ENCODE peak calls at places on chromosomes 1 and 21, in six cellular contexts. One of them, this sample, is unnamed.

GRCh38 chr21:25496825-25497482 is 110.3 kb downstream of the MRPL39 start:
- DNase-seq in EH: no peak
- DNase-seq in stimulated activated CD8-positive, alpha-beta memory T cell treated with anti-CD3 and anti-CD28 coated beads, Interleukin-4, amount 100 ng/mL, for 4 hours: no peak
- DNase-seq in activated CD4-positive, alpha-beta T cell treated with anti-CD3 and anti-CD28 coated beads, Interleukin-2, amount 50 U/mL, for 1 hour: no peak
- DNase-seq in HT-29: no peak
- DNase-seq in fibroblast of lung: peak
- DNase-seq in this sample: peak

GRCh38 chr1:119869962-119870361 is 26.4 kb downstream of the ADAM30 start:
- DNase-seq in EH: no peak
- DNase-seq in stimulated activated CD8-positive, alpha-beta memory T cell treated with anti-CD3 and anti-CD28 coated beads, Interleukin-4, amount 100 ng/mL, for 4 hours: no peak
- DNase-seq in activated CD4-positive, alpha-beta T cell treated with anti-CD3 and anti-CD28 coated beads, Interleukin-2, amount 50 U/mL, for 1 hour: no peak
- DNase-seq in HT-29: no peak
- DNase-seq in fibroblast of lung: no peak
- DNase-seq in this sample: no peak

GRCh38 chr21:29441651-29442050 is 142.9 kb downstream of the BACH1 start:
- DNase-seq in EH: peak
- DNase-seq in stimulated activated CD8-positive, alpha-beta memory T cell treated with anti-CD3 and anti-CD28 coated beads, Interleukin-4, amount 100 ng/mL, for 4 hours: no peak
- DNase-seq in activated CD4-positive, alpha-beta T cell treated with anti-CD3 and anti-CD28 coated beads, Interleukin-2, amount 50 U/mL, for 1 hour: no peak
- DNase-seq in HT-29: no peak
- DNase-seq in fibroblast of lung: peak
- DNase-seq in this sample: peak

GRCh38 chr21:28540514-28540913 is 452.2 kb downstream of the LTN1 start:
- DNase-seq in EH: peak
- DNase-seq in stimulated activated CD8-positive, alpha-beta memory T cell treated with anti-CD3 and anti-CD28 coated beads, Interleukin-4, amount 100 ng/mL, for 4 hours: no peak
- DNase-seq in activated CD4-positive, alpha-beta T cell treated with anti-CD3 and anti-CD28 coated beads, Interleukin-2, amount 50 U/mL, for 1 hour: no peak
- DNase-seq in HT-29: no peak
- DNase-seq in fibroblast of lung: peak
- DNase-seq in this sample: peak

GRCh38 chr1:64470670-64471217 is 815 bp downstream of the CACHD1 start:
- DNase-seq in EH: peak
- DNase-seq in stimulated activated CD8-positive, alpha-beta memory T cell treated with anti-CD3 and anti-CD28 coated beads, Interleukin-4, amount 100 ng/mL, for 4 hours: no peak
- DNase-seq in activated CD4-positive, alpha-beta T cell treated with anti-CD3 and anti-CD28 coated beads, Interleukin-2, amount 50 U/mL, for 1 hour: no peak
- DNase-seq in HT-29: no peak
- DNase-seq in fibroblast of lung: peak
- DNase-seq in this sample: no peak

GRCh38 chr21:44958471-44959191 is 18.8 kb downstream of the SLX9 start:
- DNase-seq in EH: peak
- DNase-seq in stimulated activated CD8-positive, alpha-beta memory T cell treated with anti-CD3 and anti-CD28 coated beads, Interleukin-4, amount 100 ng/mL, for 4 hours: no peak
- DNase-seq in activated CD4-positive, alpha-beta T cell treated with anti-CD3 and anti-CD28 coated beads, Interleukin-2, amount 50 U/mL, for 1 hour: no peak
- DNase-seq in HT-29: no peak
- DNase-seq in fibroblast of lung: peak
- DNase-seq in this sample: peak

GRCh38 chr1:40303051-40303771 is 13.9 kb downstream of the COL9A2 start:
- DNase-seq in EH: no peak
- DNase-seq in stimulated activated CD8-positive, alpha-beta memory T cell treated with anti-CD3 and anti-CD28 coated beads, Interleukin-4, amount 100 ng/mL, for 4 hours: no peak
- DNase-seq in activated CD4-positive, alpha-beta T cell treated with anti-CD3 and anti-CD28 coated beads, Interleukin-2, amount 50 U/mL, for 1 hour: no peak
- DNase-seq in HT-29: no peak
- DNase-seq in fibroblast of lung: no peak
- DNase-seq in this sample: no peak

GRCh38 chr1:35345439-35345981 is 77.0 kb downstream of the ZMYM4 start:
- DNase-seq in EH: no peak
- DNase-seq in stimulated activated CD8-positive, alpha-beta memory T cell treated with anti-CD3 and anti-CD28 coated beads, Interleukin-4, amount 100 ng/mL, for 4 hours: no peak
- DNase-seq in activated CD4-positive, alpha-beta T cell treated with anti-CD3 and anti-CD28 coated beads, Interleukin-2, amount 50 U/mL, for 1 hour: no peak
- DNase-seq in HT-29: no peak
- DNase-seq in fibroblast of lung: no peak
- DNase-seq in this sample: no peak

GRCh38 chr1:82492168-82492567 is 691.4 kb downstream of the ADGRL2 start:
- DNase-seq in EH: no peak
- DNase-seq in stimulated activated CD8-positive, alpha-beta memory T cell treated with anti-CD3 and anti-CD28 coated beads, Interleukin-4, amount 100 ng/mL, for 4 hours: no peak
- DNase-seq in activated CD4-positive, alpha-beta T cell treated with anti-CD3 and anti-CD28 coated beads, Interleukin-2, amount 50 U/mL, for 1 hour: no peak
- DNase-seq in HT-29: no peak
- DNase-seq in fibroblast of lung: no peak
- DNase-seq in this sample: no peak

GRCh38 chr1:88892146-88892877 is 945 bp upstream of the GTF2B start:
- DNase-seq in EH: peak
- DNase-seq in stimulated activated CD8-positive, alpha-beta memory T cell treated with anti-CD3 and anti-CD28 coated beads, Interleukin-4, amount 100 ng/mL, for 4 hours: no peak
- DNase-seq in activated CD4-positive, alpha-beta T cell treated with anti-CD3 and anti-CD28 coated beads, Interleukin-2, amount 50 U/mL, for 1 hour: no peak
- DNase-seq in HT-29: peak
- DNase-seq in fibroblast of lung: peak
- DNase-seq in this sample: peak

GRCh38 chr21:18801468-18801867 is 397.9 kb upstream of the TMPRSS15 start:
- DNase-seq in EH: no peak
- DNase-seq in stimulated activated CD8-positive, alpha-beta memory T cell treated with anti-CD3 and anti-CD28 coated beads, Interleukin-4, amount 100 ng/mL, for 4 hours: no peak
- DNase-seq in activated CD4-positive, alpha-beta T cell treated with anti-CD3 and anti-CD28 coated beads, Interleukin-2, amount 50 U/mL, for 1 hour: no peak
- DNase-seq in HT-29: peak
- DNase-seq in fibroblast of lung: peak
- DNase-seq in this sample: peak

GRCh38 chr21:45109831-45110492 is 35.6 kb downstream of the ADARB1 start:
- DNase-seq in EH: peak
- DNase-seq in stimulated activated CD8-positive, alpha-beta memory T cell treated with anti-CD3 and anti-CD28 coated beads, Interleukin-4, amount 100 ng/mL, for 4 hours: no peak
- DNase-seq in activated CD4-positive, alpha-beta T cell treated with anti-CD3 and anti-CD28 coated beads, Interleukin-2, amount 50 U/mL, for 1 hour: peak
- DNase-seq in HT-29: no peak
- DNase-seq in fibroblast of lung: peak
- DNase-seq in this sample: peak

GRCh38 chr1:204294371-204294770 is 65.4 kb downstream of the PLEKHA6 start:
- DNase-seq in EH: peak
- DNase-seq in stimulated activated CD8-positive, alpha-beta memory T cell treated with anti-CD3 and anti-CD28 coated beads, Interleukin-4, amount 100 ng/mL, for 4 hours: no peak
- DNase-seq in activated CD4-positive, alpha-beta T cell treated with anti-CD3 and anti-CD28 coated beads, Interleukin-2, amount 50 U/mL, for 1 hour: no peak
- DNase-seq in HT-29: no peak
- DNase-seq in fibroblast of lung: peak
- DNase-seq in this sample: peak

GRCh38 chr1:41221995-41222991 is 19.8 kb downstream of the SCMH1 start:
- DNase-seq in EH: no peak
- DNase-seq in stimulated activated CD8-positive, alpha-beta memory T cell treated with anti-CD3 and anti-CD28 coated beads, Interleukin-4, amount 100 ng/mL, for 4 hours: no peak
- DNase-seq in activated CD4-positive, alpha-beta T cell treated with anti-CD3 and anti-CD28 coated beads, Interleukin-2, amount 50 U/mL, for 1 hour: no peak
- DNase-seq in HT-29: no peak
- DNase-seq in fibroblast of lung: peak
- DNase-seq in this sample: peak

GRCh38 chr1:219466766-219467165 is 146.1 kb downstream of the ZC3H11B start:
- DNase-seq in EH: no peak
- DNase-seq in stimulated activated CD8-positive, alpha-beta memory T cell treated with anti-CD3 and anti-CD28 coated beads, Interleukin-4, amount 100 ng/mL, for 4 hours: no peak
- DNase-seq in activated CD4-positive, alpha-beta T cell treated with anti-CD3 and anti-CD28 coated beads, Interleukin-2, amount 50 U/mL, for 1 hour: no peak
- DNase-seq in HT-29: no peak
- DNase-seq in fibroblast of lung: no peak
- DNase-seq in this sample: no peak

GRCh38 chr1:95974586-95974985 is 740.6 kb downstream of the RWDD3 start:
- DNase-seq in EH: peak
- DNase-seq in stimulated activated CD8-positive, alpha-beta memory T cell treated with anti-CD3 and anti-CD28 coated beads, Interleukin-4, amount 100 ng/mL, for 4 hours: no peak
- DNase-seq in activated CD4-positive, alpha-beta T cell treated with anti-CD3 and anti-CD28 coated beads, Interleukin-2, amount 50 U/mL, for 1 hour: no peak
- DNase-seq in HT-29: no peak
- DNase-seq in fibroblast of lung: peak
- DNase-seq in this sample: peak

GRCh38 chr1:98164508-98164907 is 243.7 kb upstream of the DPYD start:
- DNase-seq in EH: no peak
- DNase-seq in stimulated activated CD8-positive, alpha-beta memory T cell treated with anti-CD3 and anti-CD28 coated beads, Interleukin-4, amount 100 ng/mL, for 4 hours: no peak
- DNase-seq in activated CD4-positive, alpha-beta T cell treated with anti-CD3 and anti-CD28 coated beads, Interleukin-2, amount 50 U/mL, for 1 hour: no peak
- DNase-seq in HT-29: no peak
- DNase-seq in fibroblast of lung: no peak
- DNase-seq in this sample: no peak

GRCh38 chr1:85611390-85611789 is 30.8 kb downstream of the CCN1 start:
- DNase-seq in EH: peak
- DNase-seq in stimulated activated CD8-positive, alpha-beta memory T cell treated with anti-CD3 and anti-CD28 coated beads, Interleukin-4, amount 100 ng/mL, for 4 hours: no peak
- DNase-seq in activated CD4-positive, alpha-beta T cell treated with anti-CD3 and anti-CD28 coated beads, Interleukin-2, amount 50 U/mL, for 1 hour: no peak
- DNase-seq in HT-29: no peak
- DNase-seq in fibroblast of lung: peak
- DNase-seq in this sample: peak

GRCh38 chr1:183590225-183591191 is at the start of gene NCF2:
- DNase-seq in EH: peak
- DNase-seq in stimulated activated CD8-positive, alpha-beta memory T cell treated with anti-CD3 and anti-CD28 coated beads, Interleukin-4, amount 100 ng/mL, for 4 hours: no peak
- DNase-seq in activated CD4-positive, alpha-beta T cell treated with anti-CD3 and anti-CD28 coated beads, Interleukin-2, amount 50 U/mL, for 1 hour: no peak
- DNase-seq in HT-29: peak
- DNase-seq in fibroblast of lung: no peak
- DNase-seq in this sample: no peak

GRCh38 chr1:27538793-27539192 is 48.8 kb upstream of the WASF2 start:
- DNase-seq in EH: peak
- DNase-seq in stimulated activated CD8-positive, alpha-beta memory T cell treated with anti-CD3 and anti-CD28 coated beads, Interleukin-4, amount 100 ng/mL, for 4 hours: no peak
- DNase-seq in activated CD4-positive, alpha-beta T cell treated with anti-CD3 and anti-CD28 coated beads, Interleukin-2, amount 50 U/mL, for 1 hour: no peak
- DNase-seq in HT-29: peak
- DNase-seq in fibroblast of lung: peak
- DNase-seq in this sample: peak

GRCh38 chr1:109556563-109556962 is 8.1 kb downstream of the GNAI3 start:
- DNase-seq in EH: peak
- DNase-seq in stimulated activated CD8-positive, alpha-beta memory T cell treated with anti-CD3 and anti-CD28 coated beads, Interleukin-4, amount 100 ng/mL, for 4 hours: no peak
- DNase-seq in activated CD4-positive, alpha-beta T cell treated with anti-CD3 and anti-CD28 coated beads, Interleukin-2, amount 50 U/mL, for 1 hour: no peak
- DNase-seq in HT-29: no peak
- DNase-seq in fibroblast of lung: no peak
- DNase-seq in this sample: no peak